ENCODE peak calls at places on chromosomes 5 and 9, in eight cellular contexts. One of them, this sample, is unnamed.

GRCh38 chr5:39713224-39713911 is 288.6 kb upstream of the DAB2 start:
- DNase-seq in stimulated activated CD4-positive, alpha-beta T cell treated with anti-CD3 and anti-CD28 coated beads, Interleukin-4, amount 100 ng/mL, for 1 hour: no peak
- DNase-seq in stromal cell of bone marrow: peak; percentile 49
- DNase-seq in progenitor cell of endocrine pancreas: no peak
- DNase-seq in mesenteric fat pad: no peak
- DNase-seq in stimulated activated naive CD8-positive, alpha-beta T cell treated with anti-CD3 and anti-CD28 coated beads, Interleukin-15, amount 100 ng/mL, for 72 hours: no peak
- DNase-seq in pons: no peak
- DNase-seq in posterior cingulate gyrus: no peak
- DNase-seq in this sample: no peak

GRCh38 chr5:174423538-174423937 is 300.8 kb upstream of the MSX2 start:
- DNase-seq in progenitor cell of endocrine pancreas: no peak
- DNase-seq in stimulated activated naive CD8-positive, alpha-beta T cell treated with anti-CD3 and anti-CD28 coated beads, Interleukin-15, amount 100 ng/mL, for 72 hours: no peak
- DNase-seq in posterior cingulate gyrus: no peak
- DNase-seq in mesenteric fat pad: no peak
- DNase-seq in pons: no peak
- DNase-seq in stromal cell of bone marrow: no peak
- DNase-seq in stimulated activated CD4-positive, alpha-beta T cell treated with anti-CD3 and anti-CD28 coated beads, Interleukin-4, amount 100 ng/mL, for 1 hour: no peak
- DNase-seq in this sample: no peak

GRCh38 chr9:121206516-121207370 is 5.1 kb upstream of the RAB14 start:
- DNase-seq in mesenteric fat pad: no peak
- DNase-seq in pons: no peak
- DNase-seq in stromal cell of bone marrow: no peak
- DNase-seq in stimulated activated CD4-positive, alpha-beta T cell treated with anti-CD3 and anti-CD28 coated beads, Interleukin-4, amount 100 ng/mL, for 1 hour: no peak
- DNase-seq in posterior cingulate gyrus: no peak
- DNase-seq in progenitor cell of endocrine pancreas: no peak
- DNase-seq in stimulated activated naive CD8-positive, alpha-beta T cell treated with anti-CD3 and anti-CD28 coated beads, Interleukin-15, amount 100 ng/mL, for 72 hours: no peak
- DNase-seq in this sample: no peak

GRCh38 chr9:108241384-108241783 is 614.4 kb downstream of the ACTL7B start:
- DNase-seq in stimulated activated CD4-positive, alpha-beta T cell treated with anti-CD3 and anti-CD28 coated beads, Interleukin-4, amount 100 ng/mL, for 1 hour: no peak
- DNase-seq in stimulated activated naive CD8-positive, alpha-beta T cell treated with anti-CD3 and anti-CD28 coated beads, Interleukin-15, amount 100 ng/mL, for 72 hours: no peak
- DNase-seq in posterior cingulate gyrus: no peak
- DNase-seq in mesenteric fat pad: no peak
- DNase-seq in progenitor cell of endocrine pancreas: no peak
- DNase-seq in pons: no peak
- DNase-seq in stromal cell of bone marrow: no peak
- DNase-seq in this sample: no peak

GRCh38 chr5:36600847-36601527 is 5.4 kb upstream of the SLC1A3 start:
- DNase-seq in mesenteric fat pad: no peak
- DNase-seq in stimulated activated naive CD8-positive, alpha-beta T cell treated with anti-CD3 and anti-CD28 coated beads, Interleukin-15, amount 100 ng/mL, for 72 hours: no peak
- DNase-seq in pons: peak; percentile 95
- DNase-seq in progenitor cell of endocrine pancreas: no peak
- DNase-seq in stromal cell of bone marrow: no peak
- DNase-seq in posterior cingulate gyrus: no peak
- DNase-seq in stimulated activated CD4-positive, alpha-beta T cell treated with anti-CD3 and anti-CD28 coated beads, Interleukin-4, amount 100 ng/mL, for 1 hour: no peak
- DNase-seq in this sample: no peak

GRCh38 chr5:116507051-116507537 is 67.5 kb downstream of the SEMA6A start:
- DNase-seq in stromal cell of bone marrow: peak; percentile 2
- DNase-seq in progenitor cell of endocrine pancreas: no peak
- DNase-seq in stimulated activated naive CD8-positive, alpha-beta T cell treated with anti-CD3 and anti-CD28 coated beads, Interleukin-15, amount 100 ng/mL, for 72 hours: no peak
- DNase-seq in pons: no peak
- DNase-seq in posterior cingulate gyrus: no peak
- DNase-seq in mesenteric fat pad: no peak
- DNase-seq in stimulated activated CD4-positive, alpha-beta T cell treated with anti-CD3 and anti-CD28 coated beads, Interleukin-4, amount 100 ng/mL, for 1 hour: no peak
- DNase-seq in this sample: peak; percentile 73

GRCh38 chr5:10261065-10261464 is 11.0 kb downstream of the CCT5 start:
- DNase-seq in mesenteric fat pad: no peak
- DNase-seq in progenitor cell of endocrine pancreas: no peak
- DNase-seq in stimulated activated naive CD8-positive, alpha-beta T cell treated with anti-CD3 and anti-CD28 coated beads, Interleukin-15, amount 100 ng/mL, for 72 hours: no peak
- DNase-seq in pons: no peak
- DNase-seq in stimulated activated CD4-positive, alpha-beta T cell treated with anti-CD3 and anti-CD28 coated beads, Interleukin-4, amount 100 ng/mL, for 1 hour: no peak
- DNase-seq in stromal cell of bone marrow: no peak
- DNase-seq in posterior cingulate gyrus: no peak
- DNase-seq in this sample: no peak

GRCh38 chr5:131081371-131081770 is 83.7 kb downstream of the HINT1 start:
- DNase-seq in pons: no peak
- DNase-seq in posterior cingulate gyrus: no peak
- DNase-seq in stimulated activated CD4-positive, alpha-beta T cell treated with anti-CD3 and anti-CD28 coated beads, Interleukin-4, amount 100 ng/mL, for 1 hour: no peak
- DNase-seq in progenitor cell of endocrine pancreas: no peak
- DNase-seq in mesenteric fat pad: no peak
- DNase-seq in stromal cell of bone marrow: peak; percentile 54
- DNase-seq in stimulated activated naive CD8-positive, alpha-beta T cell treated with anti-CD3 and anti-CD28 coated beads, Interleukin-15, amount 100 ng/mL, for 72 hours: no peak
- DNase-seq in this sample: peak; percentile 39

GRCh38 chr5:34692781-34693180 is 36.7 kb downstream of the RAI14 start:
- DNase-seq in progenitor cell of endocrine pancreas: no peak
- DNase-seq in posterior cingulate gyrus: no peak
- DNase-seq in stimulated activated CD4-positive, alpha-beta T cell treated with anti-CD3 and anti-CD28 coated beads, Interleukin-4, amount 100 ng/mL, for 1 hour: no peak
- DNase-seq in mesenteric fat pad: no peak
- DNase-seq in pons: no peak
- DNase-seq in stimulated activated naive CD8-positive, alpha-beta T cell treated with anti-CD3 and anti-CD28 coated beads, Interleukin-15, amount 100 ng/mL, for 72 hours: no peak
- DNase-seq in stromal cell of bone marrow: no peak
- DNase-seq in this sample: no peak

GRCh38 chr9:86700601-86701000 is 246.7 kb downstream of the GAS1 start:
- DNase-seq in stromal cell of bone marrow: peak; percentile 22
- DNase-seq in progenitor cell of endocrine pancreas: no peak
- DNase-seq in pons: peak; percentile 75
- DNase-seq in mesenteric fat pad: no peak
- DNase-seq in stimulated activated naive CD8-positive, alpha-beta T cell treated with anti-CD3 and anti-CD28 coated beads, Interleukin-15, amount 100 ng/mL, for 72 hours: no peak
- DNase-seq in posterior cingulate gyrus: peak; percentile 85
- DNase-seq in stimulated activated CD4-positive, alpha-beta T cell treated with anti-CD3 and anti-CD28 coated beads, Interleukin-4, amount 100 ng/mL, for 1 hour: no peak
- DNase-seq in this sample: no peak

GRCh38 chr9:107635137-107635802 is 145.7 kb upstream of the KLF4 start:
- DNase-seq in stimulated activated naive CD8-positive, alpha-beta T cell treated with anti-CD3 and anti-CD28 coated beads, Interleukin-15, amount 100 ng/mL, for 72 hours: no peak
- DNase-seq in posterior cingulate gyrus: no peak
- DNase-seq in progenitor cell of endocrine pancreas: no peak
- DNase-seq in stromal cell of bone marrow: no peak
- DNase-seq in mesenteric fat pad: no peak
- DNase-seq in pons: peak; percentile 84
- DNase-seq in stimulated activated CD4-positive, alpha-beta T cell treated with anti-CD3 and anti-CD28 coated beads, Interleukin-4, amount 100 ng/mL, for 1 hour: no peak
- DNase-seq in this sample: no peak

GRCh38 chr5:31738199-31738598 is 99.3 kb downstream of the PDZD2 start:
- DNase-seq in progenitor cell of endocrine pancreas: no peak
- DNase-seq in posterior cingulate gyrus: no peak
- DNase-seq in pons: no peak
- DNase-seq in stimulated activated naive CD8-positive, alpha-beta T cell treated with anti-CD3 and anti-CD28 coated beads, Interleukin-15, amount 100 ng/mL, for 72 hours: no peak
- DNase-seq in stromal cell of bone marrow: no peak
- DNase-seq in mesenteric fat pad: no peak
- DNase-seq in stimulated activated CD4-positive, alpha-beta T cell treated with anti-CD3 and anti-CD28 coated beads, Interleukin-4, amount 100 ng/mL, for 1 hour: no peak
- DNase-seq in this sample: no peak

GRCh38 chr5:57577432-57578175 is 95.0 kb upstream of the ACTBL2 start:
- DNase-seq in posterior cingulate gyrus: no peak
- DNase-seq in progenitor cell of endocrine pancreas: no peak
- DNase-seq in stromal cell of bone marrow: no peak
- DNase-seq in pons: no peak
- DNase-seq in stimulated activated CD4-positive, alpha-beta T cell treated with anti-CD3 and anti-CD28 coated beads, Interleukin-4, amount 100 ng/mL, for 1 hour: no peak
- DNase-seq in stimulated activated naive CD8-positive, alpha-beta T cell treated with anti-CD3 and anti-CD28 coated beads, Interleukin-15, amount 100 ng/mL, for 72 hours: no peak
- DNase-seq in mesenteric fat pad: no peak
- DNase-seq in this sample: no peak